ENCODE peak calls at places on chromosomes 12 and 14, in eight cellular contexts. Z is astrocyte of the cerebellum; M is GM12865; W is cardiac fibroblast; N is choroid plexus epithelial cell; R is hepatocyte; P is CD8-positive, alpha-beta T cell; Y is A549. U is an unnamed sample.

GRCh38 chr12:121424632-121424992 is 24.7 kb downstream of the RNF34 start:
- DNase-seq in Y (no peak), R (no peak), M (peak), Z (no peak), N (no peak), W (no peak), P (no peak), U (no peak)

GRCh38 chr12:90237841-90238240 is 529.2 kb upstream of the ATP2B1 start:
- DNase-seq in N (no peak), Z (no peak), P (no peak), Y (no peak), W (no peak), R (no peak), M (no peak), U (no peak)

GRCh38 chr14:60188115-60188514 is 22.9 kb upstream of the DHRS7 start:
- DNase-seq in P (no peak), R (no peak), W (peak), Z (no peak), N (peak), M (peak), Y (peak), U (no peak)

GRCh38 chr14:39175445-39176262 is 600 bp downstream of the PNN start:
- DNase-seq in N (peak), Z (no peak), Y (no peak), M (peak), P (peak), R (peak), W (peak), U (no peak)

GRCh38 chr12:115763376-115763775 is 514.1 kb downstream of the MED13L start:
- DNase-seq in P (no peak), N (no peak), W (no peak), Z (no peak), Y (no peak), R (peak), M (no peak), U (no peak)

GRCh38 chr14:50804181-50804721 is 26.7 kb downstream of the NIN start:
- DNase-seq in Z (no peak), N (peak), P (no peak), Y (no peak), R (no peak), M (no peak), W (peak), U (no peak)

GRCh38 chr12:52041695-52042123 is 9.5 kb upstream of the NR4A1 start:
- DNase-seq in M (peak), N (peak), R (peak), Z (no peak), W (no peak), Y (peak), P (no peak), U (no peak)

GRCh38 chr12:105067511-105068031 is 16.7 kb downstream of the ALDH1L2 start:
- DNase-seq in R (no peak), M (no peak), Z (no peak), N (peak), W (peak), Y (no peak), P (no peak), U (no peak)

GRCh38 chr14:21382095-21382494 is 1.7 kb downstream of the SUPT16H start:
- DNase-seq in R (no peak), M (no peak), Y (no peak), Z (no peak), N (no peak), P (no peak), W (no peak), U (no peak)

GRCh38 chr14:95545769-95546168 is 10.9 kb downstream of the GLRX5 start:
- DNase-seq in Y (peak), P (no peak), Z (peak), R (no peak), W (peak), N (peak), M (no peak), U (no peak)

GRCh38 chr12:104710940-104711725 is 247.0 kb downstream of the SLC41A2 start:
- DNase-seq in Z (no peak), Y (no peak), P (no peak), R (peak), W (peak), N (peak), M (no peak), U (no peak)

GRCh38 chr12:19431407-19432308 is 7.6 kb upstream of the AEBP2 start:
- DNase-seq in Z (peak), M (peak), P (no peak), Y (peak), N (peak), W (peak), R (no peak), U (no peak)

GRCh38 chr12:61956545-61956944 is 303.7 kb upstream of the USP15 start:
- DNase-seq in W (no peak), R (no peak), Y (no peak), M (peak), Z (no peak), P (no peak), N (no peak), U (no peak)

GRCh38 chr14:49512147-49512551 is 74.0 kb downstream of the RPS29 start:
- DNase-seq in P (no peak), Z (peak), W (peak), Y (peak), N (peak), R (no peak), M (no peak), U (no peak)

GRCh38 chr14:68843471-68844209 is 50.8 kb upstream of the ZFP36L1 start:
- DNase-seq in Z (peak), W (peak), P (peak), N (peak), Y (peak), M (peak), R (peak), U (peak)

GRCh38 chr12:124077730-124078129 is 104.7 kb downstream of the ZNF664 start:
- DNase-seq in N (no peak), Z (no peak), R (no peak), W (no peak), M (no peak), P (no peak), Y (no peak), U (no peak)

GRCh38 chr12:102169922-102170698 is 27.5 kb downstream of the PMCH start:
- DNase-seq in W (peak), M (peak), Y (peak), P (no peak), R (peak), N (peak), Z (peak), U (no peak)

GRCh38 chr12:106096376-106096775 is 42.4 kb downstream of the NUAK1 start:
- DNase-seq in N (peak), Z (no peak), M (no peak), P (no peak), R (no peak), W (no peak), Y (peak), U (peak)

GRCh38 chr12:62907067-62907466 is 27.9 kb downstream of the PPM1H start:
- DNase-seq in Y (no peak), P (no peak), Z (no peak), R (no peak), N (peak), M (no peak), W (no peak), U (no peak)

GRCh38 chr12:20421338-20421890 is 53.1 kb downstream of the PDE3A start:
- DNase-seq in P (no peak), W (no peak), Y (no peak), R (peak), M (peak), N (peak), Z (no peak), U (no peak)

GRCh38 chr14:104777808-104778249 is 17.7 kb downstream of the AKT1 start:
- DNase-seq in P (no peak), M (no peak), Z (no peak), R (no peak), Y (no peak), N (no peak), W (no peak), U (no peak)

GRCh38 chr14:85528882-85529585 is 910 bp upstream of the FLRT2 start:
- DNase-seq in Z (no peak), R (peak), P (no peak), M (no peak), W (peak), Y (peak), N (peak), U (no peak)

GRCh38 chr12:31951939-31952338 is 7.3 kb upstream of the RESF1 start:
- DNase-seq in N (no peak), Y (no peak), Z (no peak), M (peak), R (no peak), P (no peak), W (no peak), U (no peak)

GRCh38 chr12:42761601-42762350 is 172.2 kb upstream of the PRICKLE1 start:
- DNase-seq in P (no peak), R (no peak), W (peak), N (peak), Z (no peak), M (no peak), Y (no peak), U (no peak)

GRCh38 chr12:52147367-52147972 is 44.3 kb downstream of the KRT80 start:
- DNase-seq in Y (peak), N (peak), M (no peak), W (peak), P (no peak), Z (peak), R (peak), U (peak)

GRCh38 chr14:64910847-64911495 is 3.3 kb upstream of the CHURC1 start:
- DNase-seq in R (peak), W (peak), P (no peak), Y (peak), M (peak), Z (peak), N (peak), U (no peak)

GRCh38 chr14:66507722-66508546 is at the start of gene GPHN:
- DNase-seq in Z (peak), Y (peak), N (peak), P (peak), M (peak), W (peak), R (peak), U (peak)
- TF ChIP-seq CTCF in Z (peak), Y (no peak), N (peak), P (no peak), M (peak), W (peak), R (peak), U (no peak)

DNA sequence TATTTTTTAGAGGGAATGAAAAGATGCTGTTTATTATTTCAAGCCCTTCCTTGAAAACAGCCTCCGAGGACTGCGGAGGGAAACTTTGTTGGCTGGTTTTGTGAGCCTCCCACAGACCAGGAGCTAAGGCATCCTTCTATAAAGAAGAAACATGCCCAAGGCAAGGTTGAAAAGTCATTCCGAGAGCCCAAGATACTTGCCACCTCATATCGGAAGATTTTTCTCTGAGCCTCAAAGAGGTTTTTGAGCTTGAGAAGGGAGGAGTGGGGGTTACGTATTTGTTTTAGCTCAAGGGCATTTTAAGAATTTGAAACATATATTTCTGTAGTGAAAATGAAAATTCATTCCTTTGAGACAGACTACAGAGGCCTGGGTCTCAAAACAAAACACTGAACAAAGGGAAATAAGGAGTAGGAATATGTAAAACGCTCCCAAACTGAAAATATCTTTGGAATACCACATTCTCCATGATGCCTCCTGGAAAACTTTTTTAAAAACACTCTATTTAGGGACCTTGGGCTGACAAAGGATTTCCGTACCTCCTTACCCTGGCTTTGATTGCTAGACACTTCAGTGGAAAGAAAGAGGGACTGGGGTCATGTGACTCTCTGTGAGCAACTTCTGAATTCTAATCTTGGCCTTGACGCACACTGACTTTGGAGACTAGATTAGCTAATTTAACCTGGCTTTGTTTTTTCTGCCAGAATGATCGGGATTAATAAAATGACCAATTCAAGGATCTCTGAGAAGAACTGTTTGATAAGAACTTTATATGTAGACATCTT is 180.9 kb downstream of the SRGAP1 start:
- DNase-seq in Y (no peak), R (no peak), Z (no peak), P (no peak), N (no peak), M (peak), W (no peak), U (no peak)
- H3K4me3 ChIP-seq in Y (no peak), R (no peak), Z (no peak), P (no peak), N (no peak), M (peak), W (no peak), U (no peak)

DNA sequence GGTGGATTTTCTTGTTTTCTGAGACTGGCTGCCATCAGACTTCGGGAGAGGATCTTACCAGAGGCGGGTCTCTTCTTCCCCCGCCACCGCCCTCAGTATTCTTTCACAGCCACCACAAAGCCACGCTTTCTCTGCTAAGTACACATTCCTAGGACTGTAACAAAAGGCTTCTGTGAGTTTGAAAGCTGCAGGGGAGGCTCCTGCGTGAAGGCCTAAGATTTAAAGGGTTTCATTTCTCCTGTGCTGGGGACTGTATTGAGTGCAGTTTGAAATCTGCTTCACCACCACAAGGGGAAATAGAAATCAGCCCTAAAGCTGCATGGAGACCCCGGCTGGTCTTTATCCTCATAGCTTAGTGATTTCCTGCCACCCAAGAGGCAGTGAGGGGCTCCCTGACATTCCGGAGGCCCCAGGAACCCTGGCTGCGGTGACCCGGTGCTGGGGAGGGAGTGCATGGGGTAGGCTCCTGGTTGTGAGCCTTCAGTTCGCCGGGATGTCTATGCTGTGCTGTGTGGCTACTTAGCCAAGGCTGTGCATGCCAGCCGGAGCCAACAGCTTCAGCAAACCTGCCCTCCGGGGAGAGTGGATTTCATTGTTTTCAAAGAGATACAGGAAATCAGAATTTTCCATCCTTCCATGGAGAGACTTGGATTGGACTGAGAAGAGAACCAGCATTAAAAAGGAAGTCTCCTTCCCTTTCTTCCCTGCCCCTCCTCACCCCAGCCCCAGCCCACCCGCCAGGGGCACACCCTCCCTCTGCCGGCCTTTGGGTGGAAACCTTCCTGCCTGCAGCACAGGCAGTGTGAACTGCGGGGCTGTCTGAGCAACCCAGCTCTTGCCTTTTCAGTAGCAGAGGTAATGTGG is 163.3 kb downstream of the ETV6 start:
- DNase-seq in M (peak), Z (peak), Y (no peak), P (no peak), R (peak), N (peak), W (peak), U (no peak)
- TF ChIP-seq CTCF in M (peak), Z (peak), Y (no peak), P (no peak), R (no peak), N (peak), W (peak), U (peak)

DNA sequence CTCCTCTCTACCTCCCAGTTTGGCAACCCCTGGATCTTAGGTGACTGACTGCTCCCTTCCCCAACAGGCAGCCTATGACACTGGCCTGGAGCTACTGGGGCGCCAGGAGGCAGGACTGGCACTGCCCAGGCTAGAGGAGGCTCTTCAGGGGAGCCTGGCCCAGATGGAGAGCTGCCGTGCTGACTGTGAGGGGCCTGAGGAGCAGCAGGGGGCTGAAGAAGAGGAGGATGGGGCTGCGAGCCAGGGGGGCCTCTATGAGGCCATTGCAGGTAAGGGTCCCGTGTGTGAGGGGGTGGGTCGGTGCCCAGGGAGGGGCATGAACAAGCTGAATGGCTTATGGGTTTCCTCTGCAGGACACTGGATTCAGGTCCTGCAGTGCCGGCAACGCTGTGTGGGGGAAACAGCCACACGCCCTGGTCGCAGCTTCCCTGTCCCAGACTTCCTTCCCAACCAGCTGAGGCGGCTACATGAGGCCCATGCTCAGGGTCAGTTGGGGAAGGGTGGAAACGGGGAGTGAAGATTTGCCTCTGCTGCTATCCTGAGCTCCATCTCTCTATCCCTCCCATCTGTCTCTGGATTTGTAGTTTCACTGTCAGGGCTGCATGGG is 2.2 kb downstream of the P3H3 start:
- DNase-seq in R (no peak), Y (no peak), Z (no peak), N (no peak), P (no peak), W (no peak), M (no peak), U (no peak)
- H3K4me3 ChIP-seq in R (no peak), Y (no peak), Z (peak), N (peak), P (no peak), W (no peak), M (no peak), U (no peak)

GRCh38 chr14:23299986-23300686 is 2.5 kb downstream of the PPP1R3E start:
- DNase-seq in Y (no peak), N (no peak), M (no peak), R (no peak), Z (no peak), W (no peak), P (no peak), U (no peak)

GRCh38 chr14:23300687-23301223 is 1.9 kb downstream of the PPP1R3E start:
- DNase-seq in Z (no peak), Y (no peak), N (no peak), P (no peak), R (peak), M (no peak), W (no peak), U (no peak)

GRCh38 chr14:23302290-23303225 is at the start of gene PPP1R3E:
- DNase-seq in Y (peak), W (peak), R (peak), M (peak), N (peak), P (peak), Z (no peak), U (no peak)

GRCh38 chr14:23301969-23302289 is 730 bp downstream of the PPP1R3E start:
- DNase-seq in W (no peak), Z (no peak), M (no peak), Y (no peak), P (no peak), R (no peak), N (no peak), U (no peak)

GRCh38 chr14:23301288-23301968 is 1.2 kb downstream of the PPP1R3E start:
- DNase-seq in P (peak), N (peak), M (peak), W (peak), R (peak), Z (peak), Y (peak), U (peak)
- TF ChIP-seq CTCF in P (peak), N (peak), M (peak), W (peak), R (peak), Z (peak), Y (peak), U (peak)

GRCh38 chr14:72909163-72909562 is 15.3 kb upstream of the DPF3 start:
- DNase-seq in P (no peak), W (no peak), N (no peak), R (no peak), M (no peak), Y (no peak), Z (no peak), U (no peak)

GRCh38 chr14:72906316-72906715 is 12.4 kb upstream of the DPF3 start:
- DNase-seq in M (no peak), P (no peak), N (peak), R (no peak), Z (peak), Y (no peak), W (peak), U (no peak)

GRCh38 chr14:72907886-72908285 is 14.0 kb upstream of the DPF3 start:
- DNase-seq in R (peak), Y (no peak), P (no peak), M (no peak), Z (no peak), N (peak), W (peak), U (no peak)

GRCh38 chr14:72906879-72907278 is 13.0 kb upstream of the DPF3 start:
- DNase-seq in P (no peak), W (no peak), Z (no peak), N (no peak), R (no peak), Y (no peak), M (peak), U (no peak)

DNA sequence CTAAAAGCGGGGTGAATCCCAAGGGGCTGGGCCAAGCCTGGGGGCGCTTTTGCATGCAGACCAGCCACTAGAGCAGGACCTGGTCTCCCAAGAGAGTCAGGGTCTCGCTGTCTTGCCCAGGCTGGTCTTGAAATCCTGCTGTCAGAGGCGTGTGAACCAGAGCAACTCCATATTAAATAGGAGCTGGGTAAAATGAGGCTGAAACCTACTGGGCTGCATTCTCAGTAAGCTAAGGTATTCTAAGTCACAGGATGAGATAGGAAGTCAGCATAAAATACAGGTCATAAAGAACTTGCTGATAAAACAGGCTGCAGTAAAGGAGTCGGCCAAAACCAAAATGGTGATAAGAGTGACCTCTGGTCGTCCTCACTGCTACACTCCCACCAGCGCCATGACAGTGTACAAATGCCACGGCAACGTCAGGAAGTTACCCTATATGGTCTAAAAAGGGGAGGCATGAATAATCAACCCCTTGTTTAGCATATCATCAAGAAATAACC is 13.5 kb upstream of the DPF3 start:
- DNase-seq in Z (no peak), N (peak), Y (no peak), P (no peak), W (no peak), M (no peak), R (peak), U (no peak)
- H3K4me3 ChIP-seq in Z (no peak), N (no peak), Y (no peak), P (no peak), W (no peak), M (no peak), R (no peak), U (peak)

U was measured in thoracic aorta.